ENCODE peak calls at places on chromosomes 13 and 19, in four cellular contexts. K, M, Q and Z are unnamed samples.
A peak's percentile ranks its signal among the peaks of the same experiment; 100 is the strongest.

GRCh38 chr13:21149568-21149967 is 26.8 kb downstream of the SKA3 start:
- DNase-seq in K (no peak), M (peak; percentile 4), Q (no peak), Z (no peak)

GRCh38 chr19:46659151-46660007 is 1.6 kb downstream of the DACT3 start:
- DNase-seq in K (no peak), M (peak; percentile 53), Q (no peak), Z (no peak)

GRCh38 chr19:18392417-18392816 is 5.0 kb downstream of the LRRC25 start:
- DNase-seq in K (peak; percentile 43), M (no peak), Q (no peak), Z (peak; percentile 86)

GRCh38 chr13:110309661-110310524 is 2.8 kb downstream of the COL4A2 start:
- DNase-seq in K (no peak), M (no peak), Q (no peak), Z (no peak)

GRCh38 chr19:46475976-46476375 is 4.6 kb upstream of the PNMA8A start:
- DNase-seq in K (no peak), M (peak; percentile 54), Q (no peak), Z (no peak)

GRCh38 chr19:13613447-13613846 is 107.2 kb upstream of the CACNA1A start:
- DNase-seq in K (no peak), M (no peak), Q (no peak), Z (no peak)

GRCh38 chr19:45632468-45633196 is 6.6 kb downstream of the EML2 start:
- DNase-seq in K (peak; percentile 90), M (peak; percentile 95), Q (peak; percentile 90), Z (peak; percentile 79)

GRCh38 chr19:14563989-14564650 is 7.7 kb downstream of the NDUFB7 start:
- DNase-seq in K (no peak), M (peak; percentile 38), Q (peak; percentile 40), Z (no peak)

DNA sequence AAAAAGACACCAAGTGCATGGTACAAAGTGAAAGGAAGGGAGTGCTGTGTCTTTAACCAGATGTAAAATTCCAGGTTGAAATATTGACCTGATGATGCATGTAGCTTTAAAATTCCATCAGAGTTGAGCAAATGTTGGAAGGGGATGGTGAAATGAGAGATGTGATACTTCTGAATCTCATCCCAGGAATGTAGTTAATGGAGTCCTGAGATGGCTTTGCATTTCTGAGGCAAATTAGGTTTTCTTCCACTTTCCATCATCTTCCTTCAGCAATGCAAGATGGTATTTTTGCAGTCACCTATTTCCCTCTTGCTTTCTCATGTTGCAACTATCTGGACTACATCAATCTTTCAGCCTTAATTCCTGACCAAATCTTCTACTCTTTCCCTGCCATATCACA is 194.1 kb upstream of the MIR17HG start:
- DNase-seq in K (no peak), M (no peak), Q (no peak), Z (no peak)
- H3K27ac ChIP-seq in K (no peak overlapping the region), M (no peak overlapping the region), Q (no peak overlapping the region), Z (no peak overlapping the region)

GRCh38 chr19:34837262-34837661 is 64.2 kb upstream of the ZNF599 start:
- DNase-seq in K (peak; percentile 46), M (no peak), Q (no peak), Z (peak; percentile 25)

GRCh38 chr19:34835952-34836351 is 62.9 kb upstream of the ZNF599 start:
- DNase-seq in K (no peak), M (no peak), Q (no peak), Z (no peak)

GRCh38 chr19:34841780-34842179 is 68.8 kb upstream of the ZNF599 start:
- DNase-seq in K (no peak), M (no peak), Q (no peak), Z (no peak)

GRCh38 chr19:34838248-34838647 is 65.2 kb upstream of the ZNF599 start:
- DNase-seq in K (no peak), M (peak; percentile 5), Q (no peak), Z (peak; percentile 17)

DNA sequence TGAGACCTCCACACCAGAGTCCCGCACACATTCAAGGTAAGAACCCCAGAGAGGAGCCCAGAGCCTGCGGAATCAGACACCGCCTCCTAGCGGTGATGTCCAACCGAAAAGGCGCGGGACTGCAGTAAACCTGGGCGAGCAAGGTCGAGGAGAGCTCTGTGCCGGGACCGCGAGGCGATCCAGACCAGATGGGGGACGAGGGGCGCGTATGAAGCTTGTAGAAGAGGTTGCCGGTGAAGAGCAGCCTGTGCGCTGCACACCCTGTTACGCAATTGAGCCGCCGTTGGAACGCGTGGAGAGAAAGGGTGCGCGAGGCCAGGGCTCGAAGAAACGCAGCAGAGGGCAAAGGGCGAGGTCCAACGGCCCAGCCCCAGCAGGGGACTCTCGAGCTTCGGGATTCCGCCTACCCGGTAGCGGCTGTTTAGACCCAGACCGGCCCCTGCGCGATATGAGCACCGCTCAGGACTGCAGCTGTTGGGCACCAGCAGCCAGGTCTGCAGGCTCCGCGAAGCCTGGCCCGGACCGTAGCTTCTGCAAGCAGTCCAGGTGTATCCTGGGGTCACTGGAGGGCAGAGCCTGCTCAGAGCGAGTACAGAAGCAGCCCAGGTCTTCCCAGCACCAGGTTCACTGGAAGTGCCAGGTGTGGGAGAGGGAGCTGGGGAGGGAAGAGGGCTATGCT is 65.9 kb upstream of the ZNF599 start:
- DNase-seq in K (no peak), M (peak; percentile 37), Q (no peak), Z (peak; percentile 25)
- H3K4me3 ChIP-seq in K (no peak overlapping the region), M (no peak overlapping the region), Q (no peak overlapping the region), Z (peak overlapping the region; percentile 13)

DNA sequence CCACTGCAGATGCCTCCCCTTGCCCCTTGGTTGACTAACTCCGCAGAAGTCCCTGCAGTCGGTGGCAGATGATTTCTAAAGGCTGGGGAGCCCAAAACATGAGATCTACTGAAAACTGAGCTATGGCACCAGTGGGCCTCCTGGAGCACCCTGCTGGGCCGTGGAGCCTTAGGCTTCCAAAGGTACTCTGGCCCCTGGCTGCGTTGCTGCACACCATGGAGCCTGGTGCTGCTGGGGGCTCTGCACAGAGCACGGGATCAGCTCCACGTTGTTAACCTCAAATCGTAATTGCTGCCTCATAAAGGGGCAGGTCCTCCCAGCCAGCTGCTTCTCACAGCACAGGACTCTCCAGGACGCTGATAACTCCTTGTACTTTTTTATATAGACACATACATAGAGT is 357.5 kb downstream of the NALCN start:
- DNase-seq in K (no peak), M (no peak), Q (no peak), Z (no peak)
- H3K9me3 ChIP-seq in K (no peaks in the 10 kb centered on the region), M (no peaks in the 10 kb centered on the region), Q (no peaks in the 10 kb centered on the region), Z (no peaks in the 10 kb centered on the region)

DNA sequence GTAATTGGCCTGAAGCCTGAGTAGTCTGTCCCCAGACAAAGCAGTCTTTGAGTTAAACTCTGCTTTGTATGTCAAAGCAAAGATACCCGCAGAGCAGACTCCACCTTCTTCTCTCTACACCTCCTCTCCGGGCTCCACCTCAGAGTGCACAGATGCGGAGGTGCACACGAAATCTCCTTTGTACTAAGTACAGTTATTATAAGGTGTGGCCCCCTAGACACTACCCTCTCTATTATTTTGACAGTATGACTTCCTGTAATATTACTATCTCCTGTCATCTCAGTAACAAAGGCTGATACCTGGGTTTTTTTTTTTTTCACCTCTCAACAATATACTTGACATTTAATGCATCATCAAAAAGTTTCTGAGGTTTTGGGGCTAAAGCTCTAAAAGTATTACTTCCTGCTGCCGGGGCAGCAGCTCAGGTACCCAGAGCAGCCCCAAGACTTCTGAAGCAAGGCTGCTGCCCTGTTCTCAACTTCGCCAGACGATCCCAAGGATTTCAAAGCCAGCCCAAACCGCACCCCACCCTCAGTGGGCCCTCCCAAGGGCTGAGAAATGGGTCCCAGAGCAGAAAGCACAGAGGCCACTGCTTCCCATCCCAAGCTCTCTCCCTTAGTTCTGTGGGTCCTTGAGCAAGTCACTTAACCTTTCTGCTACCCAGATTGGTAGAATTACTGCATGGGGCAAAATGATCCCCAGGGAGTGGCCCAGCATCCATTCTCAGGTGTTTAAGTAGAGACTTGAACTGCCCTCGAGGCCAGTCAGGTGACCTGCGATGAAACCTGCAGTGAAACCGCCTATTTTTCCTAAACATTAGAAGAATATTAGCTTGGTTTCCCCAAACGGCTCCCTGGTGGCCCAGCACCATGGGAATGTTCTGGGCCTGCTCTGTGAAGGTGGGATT is 180.6 kb downstream of the FOXO1 start:
- DNase-seq in K (no peak), M (no peak), Q (no peak), Z (no peak)
- H3K27ac ChIP-seq in K (no peak overlapping the region), M (no peak overlapping the region), Q (no peak overlapping the region), Z (no peak overlapping the region)

GRCh38 chr13:67372868-67373464 is 142.8 kb upstream of the PCDH9 start:
- DNase-seq in K (no peak), M (no peak), Q (no peak), Z (no peak)

GRCh38 chr13:67369895-67370660 is 139.9 kb upstream of the PCDH9 start:
- DNase-seq in K (no peak), M (peak; percentile 43), Q (no peak), Z (no peak)

GRCh38 chr13:67377919-67378318 is 147.8 kb upstream of the PCDH9 start:
- DNase-seq in K (no peak), M (no peak), Q (no peak), Z (no peak)

DNA sequence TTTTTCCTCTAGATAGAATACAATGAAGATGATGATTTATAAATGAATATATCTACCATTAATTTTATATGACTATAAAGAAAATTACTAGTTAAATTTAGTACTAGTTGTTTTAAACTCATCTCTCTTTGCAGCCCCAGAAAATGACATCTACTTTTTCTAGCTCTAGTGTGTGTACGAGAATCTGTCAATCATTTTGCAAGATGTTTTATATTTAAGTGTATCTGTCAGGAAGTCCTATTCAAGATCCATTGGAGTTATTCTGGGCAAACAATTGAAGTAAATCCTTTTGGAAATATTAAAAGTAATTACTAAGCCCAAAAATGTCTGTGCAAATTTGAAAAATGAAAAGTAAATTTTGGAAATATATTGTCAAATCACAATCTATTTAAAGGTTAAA is 144.3 kb upstream of the PCDH9 start:
- DNase-seq in K (no peak), M (no peak), Q (no peak), Z (no peak)
- H3K4me3 ChIP-seq in K (no peak overlapping the region), M (no peak overlapping the region), Q (no peak overlapping the region), Z (no peak overlapping the region)

GRCh38 chr19:292281-292884 is 1.2 kb upstream of the PLPP2 start:
- DNase-seq in K (no peak), M (no peak), Q (no peak), Z (peak; percentile 18)
- H3K9me3 ChIP-seq in K (no peaks in the 10 kb centered on the region), M (no peaks in the 10 kb centered on the region), Q (no peaks in the 10 kb centered on the region), Z (no peaks in the 10 kb centered on the region)